ENCODE peak calls at places on chromosomes 1 and 21, in four cellular contexts. O is K562, D is A549, Y is HepG2. N is an unnamed sample.

GRCh38 chr1:225525377-225525776 is 97.5 kb upstream of the LBR start:
- DNase-seq in Y (no peak), O (no peak), D (no peak), N (no peak)

GRCh38 chr1:44905276-44905675 is 62.2 kb upstream of the PTCH2 start:
- DNase-seq in Y (no peak), D (no peak), O (no peak), N (no peak)

GRCh38 chr1:150576367-150576711 is 3.1 kb downstream of the MCL1 start:
- DNase-seq in D (no peak), O (no peak), Y (no peak), N (no peak)

GRCh38 chr1:245500546-245500945 is 345.8 kb downstream of the KIF26B start:
- DNase-seq in O (no peak), D (no peak), Y (no peak), N (no peak)

GRCh38 chr1:93707956-93708355 is 26.3 kb upstream of the BCAR3 start:
- DNase-seq in D (no peak), Y (no peak), O (no peak), N (no peak)

GRCh38 chr1:67489643-67490042 is 59.4 kb upstream of the SERBP1 start:
- DNase-seq in Y (peak), O (peak), D (no peak), N (no peak)

GRCh38 chr1:111275079-111275478 is 15.6 kb upstream of the CHIA start:
- DNase-seq in Y (no peak), O (no peak), D (peak), N (no peak)

GRCh38 chr1:69271569-69271968 is 296.2 kb upstream of the LRRC7 start:
- DNase-seq in O (no peak), D (no peak), Y (no peak), N (no peak)

GRCh38 chr1:30343562-30343961 is 379.8 kb downstream of the MATN1 start:
- DNase-seq in D (no peak), Y (no peak), O (no peak), N (no peak)

GRCh38 chr1:227777646-227778045 is 37.8 kb upstream of the PRSS38 start:
- DNase-seq in O (no peak), D (no peak), Y (no peak), N (no peak)

GRCh38 chr21:39630191-39630591 is 17.5 kb downstream of the B3GALT5 start:
- DNase-seq in O (no peak), Y (no peak), D (peak), N (no peak)

GRCh38 chr1:104380003-104380402 is 630.3 kb downstream of the AMY1C start:
- DNase-seq in D (no peak), Y (no peak), O (no peak), N (no peak)

GRCh38 chr1:104378414-104378813 is 628.7 kb downstream of the AMY1C start:
- DNase-seq in Y (no peak), O (no peak), D (no peak), N (no peak)
- TF ChIP-seq PHF8 in Y (no peak), O (no peak), D (no peak), N (no peak)

DNA sequence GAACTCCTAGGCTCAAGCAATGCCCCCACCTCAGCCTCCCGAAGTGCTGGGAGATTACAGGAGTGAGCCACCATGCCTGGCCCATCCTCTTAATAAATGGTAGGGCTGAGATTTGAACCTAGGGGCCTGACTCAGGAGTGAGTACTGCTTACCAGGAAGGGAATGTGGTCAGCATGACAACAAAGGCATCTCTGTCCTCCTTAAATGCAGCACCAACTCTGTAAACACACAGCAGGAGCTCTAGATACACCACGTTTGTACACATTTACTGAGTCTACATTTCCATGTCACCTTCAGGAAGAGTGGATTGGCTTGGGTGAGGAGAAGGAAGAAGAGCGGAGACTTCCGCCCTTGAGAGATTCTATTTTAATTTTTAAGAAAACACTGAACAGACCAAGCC is 38.5 kb downstream of the HIVEP3 start:
- DNase-seq in O (no peak), Y (no peak), D (no peak), N (no peak)
- TF ChIP-seq PHF8 in O (no peak), Y (no peak), D (no peak), N (no peak)

GRCh38 chr1:186113454-186113853 is 261.6 kb downstream of the TPR start:
- DNase-seq in O (no peak), Y (no peak), D (no peak), N (no peak)
- TF ChIP-seq PHF8 in O (no peak), Y (no peak), D (no peak), N (no peak)

DNA sequence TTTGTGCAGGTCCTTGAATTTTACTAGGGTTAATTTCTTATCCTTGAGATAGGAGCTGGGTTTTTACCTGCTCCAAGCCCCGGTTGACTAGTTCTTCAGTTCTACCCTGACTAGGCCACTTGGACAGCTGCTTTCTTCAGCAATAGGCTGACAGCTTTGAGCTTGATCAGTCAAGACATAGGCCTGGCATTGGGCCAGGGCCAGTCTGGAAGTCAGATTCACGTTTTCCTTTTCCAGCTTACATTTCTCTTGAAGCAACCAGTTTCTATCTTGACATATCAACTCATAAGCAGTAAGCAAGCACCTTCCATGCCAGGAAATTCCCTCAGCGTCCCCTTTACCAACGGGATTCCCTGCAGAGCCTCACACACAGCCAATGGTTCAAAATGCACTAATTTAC is 63.6 kb upstream of the AJAP1 start:
- DNase-seq in O (no peak), Y (no peak), D (no peak), N (no peak)
- TF ChIP-seq PHF8 in O (no peak), Y (no peak), D (no peak), N (no peak)

GRCh38 chr1:233025156-233025555 is 74.7 kb downstream of the NTPCR start:
- DNase-seq in D (peak), Y (peak), O (peak), N (peak)
- TF ChIP-seq PHF8 in D (no peak), Y (no peak), O (no peak), N (no peak)

DNA sequence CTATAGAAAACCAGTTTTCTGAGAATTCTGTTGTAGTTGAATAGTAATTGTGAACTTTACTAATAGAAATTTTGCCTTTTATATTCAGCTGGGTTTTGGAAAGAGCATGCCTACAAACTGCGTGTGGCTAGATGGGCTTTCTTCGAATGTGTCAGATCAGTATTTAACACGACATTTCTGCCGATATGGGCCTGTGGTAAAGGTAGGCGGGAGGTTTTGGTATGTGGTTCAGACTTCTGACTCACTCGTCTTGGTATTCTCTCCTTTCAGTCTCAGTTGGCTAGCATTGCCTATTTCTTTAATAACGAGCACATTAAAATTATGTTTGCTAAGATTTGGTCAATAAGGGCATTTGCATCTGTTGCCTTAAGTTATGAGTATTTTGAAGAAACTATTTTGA is 56.6 kb downstream of the ZBTB17 start:
- DNase-seq in D (no peak), O (no peak), Y (no peak), N (no peak)
- TF ChIP-seq PHF8 in D (no peak), O (no peak), Y (no peak), N (no peak)

GRCh38 chr1:168613038-168613451 is 36.6 kb downstream of the XCL1 start:
- DNase-seq in O (no peak), Y (no peak), D (no peak), N (no peak)
- TF ChIP-seq PHF8 in O (no peak), Y (no peak), D (no peak), N (no peak)

N was measured in H1.